ENCODE peak calls at places on chromosomes 1 and 21, in eight cellular contexts. S is ELR; N is HT-29; U is activated T-cell treated with anti-CD3 and anti-CD28 coated beads, Interleukin-2, amount 50 U/mL, for 1 hour; V is esophagus muscularis mucosa; J is skeletal muscle cell; L is NCI-H345; W is T-helper 2 cell. R is an unnamed sample.

GRCh38 chr1:199522338-199522737 is 505.2 kb upstream of the NR5A2 start:
- DNase-seq in S (peak; percentile 57), N (no peak), U (no peak), V (no peak), J (no peak), L (no peak), W (no peak), R (no peak)

GRCh38 chr1:7885513-7886298 is 32.8 kb upstream of the UTS2 start:
- DNase-seq in S (peak; percentile 18), N (peak; percentile 89), U (peak; percentile 26), V (no peak), J (no peak), L (no peak), W (no peak), R (no peak)

GRCh38 chr1:244368279-244368678 is 83.4 kb downstream of the ADSS2 start:
- DNase-seq in S (no peak), N (no peak), U (no peak), V (no peak), J (no peak), L (no peak), W (no peak), R (no peak)

GRCh38 chr1:167344112-167344511 is 123.4 kb downstream of the POU2F1 start:
- DNase-seq in S (peak; percentile 53), N (no peak), U (no peak), V (no peak), J (peak; percentile 16), L (no peak), W (no peak), R (no peak)

GRCh38 chr1:202056644-202057334 is 46.4 kb downstream of the ELF3 start:
- DNase-seq in S (no peak), N (peak; percentile 95), U (no peak), V (no peak), J (no peak), L (peak; percentile 99), W (no peak), R (peak; percentile 94)

GRCh38 chr1:166902279-166902678 is 26.2 kb upstream of the TADA1 start:
- DNase-seq in S (peak; percentile 68), N (peak; percentile 22), U (no peak), V (no peak), J (no peak), L (no peak), W (no peak), R (no peak)

GRCh38 chr1:221706862-221707582 is 34.9 kb downstream of the DUSP10 start:
- DNase-seq in S (no peak), N (no peak), U (no peak), V (no peak), J (no peak), L (no peak), W (no peak), R (no peak)

GRCh38 chr21:37374026-37374425 is 7.5 kb downstream of the DYRK1A start:
- DNase-seq in S (peak; percentile 81), N (no peak), U (no peak), V (no peak), J (peak; percentile 46), L (no peak), W (no peak), R (no peak)

GRCh38 chr1:167223144-167224103 is 2.7 kb downstream of the POU2F1 start:
- DNase-seq in S (peak; percentile 46), N (peak; percentile 33), U (no peak), V (no peak), J (no peak), L (no peak), W (no peak), R (no peak)

GRCh38 chr1:85612704-85613361 is 32.3 kb downstream of the CCN1 start:
- DNase-seq in S (peak; percentile 90), N (peak; percentile 71), U (no peak), V (no peak), J (peak; percentile 73), L (no peak), W (no peak), R (no peak)

GRCh38 chr1:227999056-227999930 is 7.5 kb upstream of the WNT3A start:
- DNase-seq in S (peak; percentile 85), N (peak; percentile 85), U (peak; percentile 71), V (no peak), J (no peak), L (peak; percentile 78), W (peak; percentile 53), R (peak; percentile 8)

GRCh38 chr1:234139966-234140365 is 233.3 kb upstream of the COA6 start:
- DNase-seq in S (peak; percentile 99), N (no peak), U (no peak), V (peak; percentile 26), J (peak; percentile 45), L (no peak), W (no peak), R (no peak)

GRCh38 chr1:186093437-186093836 is 281.6 kb downstream of the TPR start:
- DNase-seq in S (peak; percentile 16), N (no peak), U (no peak), V (no peak), J (no peak), L (no peak), W (no peak), R (no peak)

GRCh38 chr1:21295059-21295401 is 4.8 kb upstream of the ECE1 start:
- DNase-seq in S (peak; percentile 71), N (peak; percentile 23), U (peak; percentile 61), V (no peak), J (no peak), L (no peak), W (peak; percentile 24), R (no peak)

GRCh38 chr1:203600782-203601513 is 25.7 kb upstream of the ATP2B4 start:
- DNase-seq in S (peak; percentile 20), N (no peak), U (no peak), V (no peak), J (no peak), L (no peak), W (no peak), R (no peak)

GRCh38 chr21:31418355-31419001 is 74.4 kb upstream of the TIAM1 start:
- DNase-seq in S (no peak), N (no peak), U (no peak), V (no peak), J (no peak), L (no peak), W (no peak), R (no peak)

GRCh38 chr21:34336756-34337391 is 26.9 kb upstream of the KCNE2 start:
- DNase-seq in S (peak; percentile 51), N (no peak), U (no peak), V (no peak), J (no peak), L (no peak), W (no peak), R (no peak)

GRCh38 chr1:41357451-41358151 is 3.6 kb upstream of the FOXO6 start:
- DNase-seq in S (no peak), N (no peak), U (no peak), V (no peak), J (no peak), L (no peak), W (no peak), R (no peak)

GRCh38 chr1:168629466-168629865 is 53.1 kb downstream of the XCL1 start:
- DNase-seq in S (no peak), N (no peak), U (no peak), V (no peak), J (no peak), L (no peak), W (no peak), R (no peak)

GRCh38 chr1:31374511-31375196 is 1.8 kb upstream of the FABP3 start:
- DNase-seq in S (no peak), N (no peak), U (no peak), V (no peak), J (peak; percentile 38), L (no peak), W (no peak), R (no peak)

GRCh38 chr1:8670371-8670818 is 147.0 kb downstream of the RERE start:
- DNase-seq in S (peak; percentile 33), N (no peak), U (no peak), V (no peak), J (no peak), L (no peak), W (no peak), R (no peak)

GRCh38 chr1:240612811-240613210 is 856 bp upstream of the GREM2 start:
- DNase-seq in S (no peak), N (no peak), U (no peak), V (no peak), J (no peak), L (no peak), W (no peak), R (no peak)

GRCh38 chr1:211326528-211327340 is at the start of gene TRAF5:
- DNase-seq in S (peak; percentile 70), N (no peak), U (peak; percentile 70), V (no peak), J (no peak), L (peak; percentile 50), W (peak; percentile 29), R (no peak)

GRCh38 chr1:30379684-30380624 is 343.4 kb downstream of the MATN1 start:
- DNase-seq in S (peak; percentile 73), N (peak; percentile 72), U (peak; percentile 28), V (no peak), J (peak; percentile 17), L (peak; percentile 85), W (no peak), R (peak; percentile 47)

GRCh38 chr1:10704383-10704882 is 92.0 kb downstream of the CASZ1 start:
- DNase-seq in S (no peak), N (no peak), U (no peak), V (no peak), J (no peak), L (no peak), W (no peak), R (no peak)

GRCh38 chr1:21914880-21915640 is 22.1 kb downstream of the HSPG2 start:
- DNase-seq in S (no peak), N (no peak), U (no peak), V (no peak), J (no peak), L (no peak), W (no peak), R (no peak)

GRCh38 chr1:24416666-24417391 is 1.2 kb downstream of the NIPAL3 start:
- DNase-seq in S (peak; percentile 99), N (peak; percentile 50), U (no peak), V (no peak), J (peak; percentile 91), L (no peak), W (peak; percentile 19), R (no peak)

GRCh38 chr1:202018476-202019234 is 8.3 kb downstream of the ELF3 start:
- DNase-seq in S (no peak), N (peak; percentile 93), U (no peak), V (no peak), J (no peak), L (peak; percentile 73), W (no peak), R (peak; percentile 63)

GRCh38 chr1:220843481-220844011 is 35.7 kb upstream of the HLX start:
- DNase-seq in S (no peak), N (no peak), U (no peak), V (no peak), J (peak; percentile 35), L (no peak), W (no peak), R (no peak)

R was measured in NCI-H748 treated with DMSO at 0.1 percent for 48 hours.